ENCODE peak calls at places on chromosomes 11 and 22, in nine cellular contexts. One of them, this sample, is unnamed.

GRCh38 chr22:38125731-38126344 is 15.4 kb upstream of the BAIAP2L2 start:
- DNase-seq in SK-N-SH: no peak
- DNase-seq in GM23338: no peak
- DNase-seq in transverse colon: no peak
- DNase-seq in sigmoid colon: no peak
- DNase-seq in K562: no peak
- DNase-seq in vagina: no peak
- DNase-seq in GM12878: no peak
- DNase-seq in prostate gland: no peak
- DNase-seq in this sample: no peak

GRCh38 chr22:49312601-49313000 is 515.1 kb downstream of the BRD1 start:
- DNase-seq in SK-N-SH: no peak
- DNase-seq in GM23338: no peak
- DNase-seq in transverse colon: no peak
- DNase-seq in sigmoid colon: no peak
- DNase-seq in K562: no peak
- DNase-seq in vagina: no peak
- DNase-seq in GM12878: no peak
- DNase-seq in prostate gland: no peak
- DNase-seq in this sample: no peak

GRCh38 chr22:38789606-38790005 is 4.3 kb downstream of the DNAL4 start:
- DNase-seq in SK-N-SH: no peak
- DNase-seq in GM23338: no peak
- DNase-seq in transverse colon: no peak
- DNase-seq in sigmoid colon: peak
- DNase-seq in K562: no peak
- DNase-seq in vagina: no peak
- DNase-seq in GM12878: no peak
- DNase-seq in prostate gland: no peak
- DNase-seq in this sample: no peak

GRCh38 chr11:45930031-45930794 is 7.8 kb downstream of the LARGE2 start:
- DNase-seq in SK-N-SH: peak
- DNase-seq in GM23338: no peak
- DNase-seq in transverse colon: peak
- DNase-seq in sigmoid colon: peak
- DNase-seq in K562: no peak
- DNase-seq in vagina: peak
- DNase-seq in GM12878: peak
- DNase-seq in prostate gland: no peak
- DNase-seq in this sample: no peak

GRCh38 chr11:6992457-6993431 is 27.4 kb downstream of the ZNF214 start:
- DNase-seq in SK-N-SH: no peak
- DNase-seq in GM23338: no peak
- DNase-seq in transverse colon: no peak
- DNase-seq in sigmoid colon: no peak
- DNase-seq in K562: no peak
- DNase-seq in vagina: no peak
- DNase-seq in GM12878: no peak
- DNase-seq in prostate gland: peak
- DNase-seq in this sample: no peak

GRCh38 chr11:60985991-60986915 is 14.8 kb downstream of the CD6 start:
- DNase-seq in SK-N-SH: no peak
- DNase-seq in GM23338: no peak
- DNase-seq in transverse colon: peak
- DNase-seq in sigmoid colon: no peak
- DNase-seq in K562: no peak
- DNase-seq in vagina: no peak
- DNase-seq in GM12878: no peak
- DNase-seq in prostate gland: no peak
- DNase-seq in this sample: no peak

GRCh38 chr11:17250561-17251350 is 25.8 kb upstream of the NUCB2 start:
- DNase-seq in SK-N-SH: no peak
- DNase-seq in GM23338: no peak
- DNase-seq in transverse colon: no peak
- DNase-seq in sigmoid colon: no peak
- DNase-seq in K562: no peak
- DNase-seq in vagina: no peak
- DNase-seq in GM12878: no peak
- DNase-seq in prostate gland: no peak
- DNase-seq in this sample: no peak

GRCh38 chr11:71311928-71312510 is 59.6 kb upstream of the SHANK2 start:
- DNase-seq in SK-N-SH: no peak
- DNase-seq in GM23338: no peak
- DNase-seq in transverse colon: peak
- DNase-seq in sigmoid colon: peak
- DNase-seq in K562: no peak
- DNase-seq in vagina: peak
- DNase-seq in GM12878: no peak
- DNase-seq in prostate gland: no peak
- DNase-seq in this sample: no peak

GRCh38 chr11:81237139-81237538 is 1496.5 kb downstream of the FAM181B start:
- DNase-seq in SK-N-SH: peak
- DNase-seq in GM23338: peak
- DNase-seq in transverse colon: no peak
- DNase-seq in sigmoid colon: no peak
- DNase-seq in K562: no peak
- DNase-seq in vagina: no peak
- DNase-seq in GM12878: no peak
- DNase-seq in prostate gland: peak
- DNase-seq in this sample: no peak

GRCh38 chr22:29994941-29995340 is 85.3 kb upstream of the HORMAD2 start:
- DNase-seq in SK-N-SH: no peak
- DNase-seq in GM23338: no peak
- DNase-seq in transverse colon: no peak
- DNase-seq in sigmoid colon: no peak
- DNase-seq in K562: no peak
- DNase-seq in vagina: no peak
- DNase-seq in GM12878: no peak
- DNase-seq in prostate gland: no peak
- DNase-seq in this sample: no peak

GRCh38 chr11:95486979-95487378 is 256.0 kb upstream of the SESN3 start:
- DNase-seq in SK-N-SH: no peak
- DNase-seq in GM23338: no peak
- DNase-seq in transverse colon: no peak
- DNase-seq in sigmoid colon: no peak
- DNase-seq in K562: no peak
- DNase-seq in vagina: no peak
- DNase-seq in GM12878: no peak
- DNase-seq in prostate gland: no peak
- DNase-seq in this sample: no peak

GRCh38 chr11:129817282-129818051 is 1.8 kb downstream of the TMEM45B start:
- DNase-seq in SK-N-SH: no peak
- DNase-seq in GM23338: no peak
- DNase-seq in transverse colon: no peak
- DNase-seq in sigmoid colon: no peak
- DNase-seq in K562: no peak
- DNase-seq in vagina: no peak
- DNase-seq in GM12878: no peak
- DNase-seq in prostate gland: no peak
- DNase-seq in this sample: no peak

GRCh38 chr11:129813216-129813791 is 2.3 kb upstream of the TMEM45B start:
- DNase-seq in SK-N-SH: no peak
- DNase-seq in GM23338: no peak
- DNase-seq in transverse colon: no peak
- DNase-seq in sigmoid colon: no peak
- DNase-seq in K562: no peak
- DNase-seq in vagina: no peak
- DNase-seq in GM12878: no peak
- DNase-seq in prostate gland: no peak
- DNase-seq in this sample: no peak

GRCh38 chr11:129814244-129814992 is 1.2 kb upstream of the TMEM45B start:
- DNase-seq in SK-N-SH: peak
- DNase-seq in GM23338: peak
- DNase-seq in transverse colon: no peak
- DNase-seq in sigmoid colon: no peak
- DNase-seq in K562: peak
- DNase-seq in vagina: no peak
- DNase-seq in GM12878: no peak
- DNase-seq in prostate gland: no peak
- DNase-seq in this sample: no peak

GRCh38 chr11:129819237-129819636 is 3.6 kb downstream of the TMEM45B start:
- DNase-seq in SK-N-SH: no peak
- DNase-seq in GM23338: no peak
- DNase-seq in transverse colon: no peak
- DNase-seq in sigmoid colon: no peak
- DNase-seq in K562: no peak
- DNase-seq in vagina: no peak
- DNase-seq in GM12878: no peak
- DNase-seq in prostate gland: no peak
- DNase-seq in this sample: no peak

GRCh38 chr11:129815596-129816461 is at the start of gene TMEM45B:
- DNase-seq in SK-N-SH: peak
- DNase-seq in GM23338: peak
- DNase-seq in transverse colon: peak
- DNase-seq in sigmoid colon: no peak
- DNase-seq in K562: no peak
- DNase-seq in vagina: no peak
- DNase-seq in GM12878: no peak
- DNase-seq in prostate gland: no peak
- DNase-seq in this sample: no peak
- TF ChIP-seq POLR2AphosphoS5 in SK-N-SH: no peak
- TF ChIP-seq POLR2AphosphoS5 in GM23338: no peak
- TF ChIP-seq POLR2AphosphoS5 in transverse colon: no peak
- TF ChIP-seq POLR2AphosphoS5 in sigmoid colon: no peak
- TF ChIP-seq POLR2AphosphoS5 in K562: no peak
- TF ChIP-seq POLR2AphosphoS5 in vagina: no peak
- TF ChIP-seq POLR2AphosphoS5 in GM12878: no peak
- TF ChIP-seq POLR2AphosphoS5 in prostate gland: no peak
- TF ChIP-seq POLR2AphosphoS5 in this sample: no peak

GRCh38 chr11:128152796-128153696 is 434.3 kb downstream of the ETS1 start:
- DNase-seq in SK-N-SH: no peak
- DNase-seq in GM23338: no peak
- DNase-seq in transverse colon: no peak
- DNase-seq in sigmoid colon: no peak
- DNase-seq in K562: no peak
- DNase-seq in vagina: no peak
- DNase-seq in GM12878: no peak
- DNase-seq in prostate gland: no peak
- DNase-seq in this sample: no peak

GRCh38 chr11:128155590-128155989 is 431.8 kb downstream of the ETS1 start:
- DNase-seq in SK-N-SH: no peak
- DNase-seq in GM23338: no peak
- DNase-seq in transverse colon: no peak
- DNase-seq in sigmoid colon: no peak
- DNase-seq in K562: no peak
- DNase-seq in vagina: no peak
- DNase-seq in GM12878: no peak
- DNase-seq in prostate gland: no peak
- DNase-seq in this sample: no peak

GRCh38 chr11:128156486-128156885 is 430.9 kb downstream of the ETS1 start:
- DNase-seq in SK-N-SH: no peak
- DNase-seq in GM23338: no peak
- DNase-seq in transverse colon: no peak
- DNase-seq in sigmoid colon: no peak
- DNase-seq in K562: no peak
- DNase-seq in vagina: no peak
- DNase-seq in GM12878: no peak
- DNase-seq in prostate gland: no peak
- DNase-seq in this sample: no peak

GRCh38 chr11:128151338-128151737 is 436.0 kb downstream of the ETS1 start:
- DNase-seq in SK-N-SH: no peak
- DNase-seq in GM23338: no peak
- DNase-seq in transverse colon: no peak
- DNase-seq in sigmoid colon: no peak
- DNase-seq in K562: no peak
- DNase-seq in vagina: no peak
- DNase-seq in GM12878: no peak
- DNase-seq in prostate gland: no peak
- DNase-seq in this sample: no peak

GRCh38 chr11:128153697-128154048 is 433.7 kb downstream of the ETS1 start:
- DNase-seq in SK-N-SH: no peak
- DNase-seq in GM23338: no peak
- DNase-seq in transverse colon: no peak
- DNase-seq in sigmoid colon: no peak
- DNase-seq in K562: no peak
- DNase-seq in vagina: no peak
- DNase-seq in GM12878: no peak
- DNase-seq in prostate gland: no peak
- DNase-seq in this sample: no peak
- TF ChIP-seq POLR2AphosphoS5 in SK-N-SH: no peak
- TF ChIP-seq POLR2AphosphoS5 in GM23338: no peak
- TF ChIP-seq POLR2AphosphoS5 in transverse colon: no peak
- TF ChIP-seq POLR2AphosphoS5 in sigmoid colon: no peak
- TF ChIP-seq POLR2AphosphoS5 in K562: no peak
- TF ChIP-seq POLR2AphosphoS5 in vagina: no peak
- TF ChIP-seq POLR2AphosphoS5 in GM12878: no peak
- TF ChIP-seq POLR2AphosphoS5 in prostate gland: no peak
- TF ChIP-seq POLR2AphosphoS5 in this sample: no peak

GRCh38 chr11:66871521-66871901 is 14.6 kb downstream of the LRFN4 start:
- DNase-seq in SK-N-SH: no peak
- DNase-seq in GM23338: no peak
- DNase-seq in transverse colon: no peak
- DNase-seq in sigmoid colon: no peak
- DNase-seq in K562: no peak
- DNase-seq in vagina: no peak
- DNase-seq in GM12878: no peak
- DNase-seq in prostate gland: no peak
- DNase-seq in this sample: no peak
- TF ChIP-seq POLR2AphosphoS5 in SK-N-SH: no peak
- TF ChIP-seq POLR2AphosphoS5 in GM23338: no peak
- TF ChIP-seq POLR2AphosphoS5 in transverse colon: no peak
- TF ChIP-seq POLR2AphosphoS5 in sigmoid colon: no peak
- TF ChIP-seq POLR2AphosphoS5 in K562: no peak
- TF ChIP-seq POLR2AphosphoS5 in vagina: no peak
- TF ChIP-seq POLR2AphosphoS5 in GM12878: no peak
- TF ChIP-seq POLR2AphosphoS5 in prostate gland: no peak
- TF ChIP-seq POLR2AphosphoS5 in this sample: no peak

GRCh38 chr22:26447594-26448329 is 18.7 kb downstream of the ASPHD2 start:
- DNase-seq in SK-N-SH: no peak
- DNase-seq in GM23338: no peak
- DNase-seq in transverse colon: no peak
- DNase-seq in sigmoid colon: no peak
- DNase-seq in K562: no peak
- DNase-seq in vagina: no peak
- DNase-seq in GM12878: no peak
- DNase-seq in prostate gland: no peak
- DNase-seq in this sample: no peak

GRCh38 chr22:26446808-26447515 is 17.9 kb downstream of the ASPHD2 start:
- DNase-seq in SK-N-SH: no peak
- DNase-seq in GM23338: no peak
- DNase-seq in transverse colon: no peak
- DNase-seq in sigmoid colon: peak
- DNase-seq in K562: no peak
- DNase-seq in vagina: no peak
- DNase-seq in GM12878: no peak
- DNase-seq in prostate gland: no peak
- DNase-seq in this sample: no peak

GRCh38 chr22:26450453-26451185 is 21.6 kb downstream of the ASPHD2 start:
- DNase-seq in SK-N-SH: peak
- DNase-seq in GM23338: no peak
- DNase-seq in transverse colon: no peak
- DNase-seq in sigmoid colon: peak
- DNase-seq in K562: no peak
- DNase-seq in vagina: no peak
- DNase-seq in GM12878: no peak
- DNase-seq in prostate gland: no peak
- DNase-seq in this sample: no peak

GRCh38 chr22:26448941-26449340 is 19.9 kb downstream of the ASPHD2 start:
- DNase-seq in SK-N-SH: no peak
- DNase-seq in GM23338: no peak
- DNase-seq in transverse colon: no peak
- DNase-seq in sigmoid colon: no peak
- DNase-seq in K562: no peak
- DNase-seq in vagina: no peak
- DNase-seq in GM12878: no peak
- DNase-seq in prostate gland: no peak
- DNase-seq in this sample: no peak

GRCh38 chr22:26448334-26448733 is 19.3 kb downstream of the ASPHD2 start:
- DNase-seq in SK-N-SH: no peak
- DNase-seq in GM23338: no peak
- DNase-seq in transverse colon: no peak
- DNase-seq in sigmoid colon: no peak
- DNase-seq in K562: no peak
- DNase-seq in vagina: no peak
- DNase-seq in GM12878: no peak
- DNase-seq in prostate gland: no peak
- DNase-seq in this sample: no peak
- TF ChIP-seq POLR2AphosphoS5 in SK-N-SH: no peak
- TF ChIP-seq POLR2AphosphoS5 in GM23338: no peak
- TF ChIP-seq POLR2AphosphoS5 in transverse colon: no peak
- TF ChIP-seq POLR2AphosphoS5 in sigmoid colon: no peak
- TF ChIP-seq POLR2AphosphoS5 in K562: no peak
- TF ChIP-seq POLR2AphosphoS5 in vagina: no peak
- TF ChIP-seq POLR2AphosphoS5 in GM12878: no peak
- TF ChIP-seq POLR2AphosphoS5 in prostate gland: no peak
- TF ChIP-seq POLR2AphosphoS5 in this sample: no peak